ENCODE peak calls at places on chromosomes 4 and X, in ten cellular contexts. One of them, this sample, is unnamed.

GRCh38 chr4:156654410-156654809 is 317.2 kb downstream of the PDGFC start:
- DNase-seq in right lobe of liver: no peak
- DNase-seq in ovary: no peak
- DNase-seq in GM12878: no peak
- DNase-seq in IMR-90: no peak
- DNase-seq in body of pancreas: no peak
- DNase-seq in heart left ventricle: no peak
- DNase-seq in stomach: no peak
- DNase-seq in upper lobe of left lung: no peak
- DNase-seq in thyroid gland: no peak
- DNase-seq in this sample: no peak

GRCh38 chr4:112516076-112516385 is at the start of gene NEUROG2:
- DNase-seq in upper lobe of left lung: no peak
- DNase-seq in IMR-90: no peak
- DNase-seq in stomach: no peak
- DNase-seq in body of pancreas: no peak
- DNase-seq in right lobe of liver: no peak
- DNase-seq in GM12878: no peak
- DNase-seq in ovary: no peak
- DNase-seq in heart left ventricle: no peak
- DNase-seq in thyroid gland: no peak
- DNase-seq in this sample: no peak

GRCh38 chr4:153988446-153988845 is 199.6 kb upstream of the SFRP2 start:
- DNase-seq in thyroid gland: no peak
- DNase-seq in heart left ventricle: no peak
- DNase-seq in ovary: no peak
- DNase-seq in upper lobe of left lung: no peak
- DNase-seq in body of pancreas: no peak
- DNase-seq in IMR-90: no peak
- DNase-seq in right lobe of liver: no peak
- DNase-seq in GM12878: no peak
- DNase-seq in stomach: no peak
- DNase-seq in this sample: no peak

GRCh38 chr4:5365071-5366008 is 314.1 kb downstream of the STK32B start:
- DNase-seq in body of pancreas: peak; percentile 54
- DNase-seq in GM12878: peak; percentile 7
- DNase-seq in upper lobe of left lung: no peak
- DNase-seq in ovary: no peak
- DNase-seq in IMR-90: peak; percentile 97
- DNase-seq in thyroid gland: no peak
- DNase-seq in right lobe of liver: no peak
- DNase-seq in heart left ventricle: no peak
- DNase-seq in stomach: peak; percentile 35
- DNase-seq in this sample: peak; percentile 75

GRCh38 chr4:83255584-83255983 is 29.0 kb downstream of the COQ2 start:
- DNase-seq in body of pancreas: no peak
- DNase-seq in IMR-90: peak; percentile 76
- DNase-seq in heart left ventricle: no peak
- DNase-seq in GM12878: no peak
- DNase-seq in stomach: no peak
- DNase-seq in upper lobe of left lung: no peak
- DNase-seq in right lobe of liver: no peak
- DNase-seq in ovary: no peak
- DNase-seq in thyroid gland: no peak
- DNase-seq in this sample: no peak

GRCh38 chr4:55312491-55313101 is 33.4 kb upstream of the SRD5A3 start:
- DNase-seq in GM12878: no peak
- DNase-seq in thyroid gland: peak; percentile 11
- DNase-seq in IMR-90: peak; percentile 58
- DNase-seq in body of pancreas: peak; percentile 54
- DNase-seq in ovary: no peak
- DNase-seq in upper lobe of left lung: peak; percentile 46
- DNase-seq in heart left ventricle: no peak
- DNase-seq in stomach: peak; percentile 34
- DNase-seq in right lobe of liver: no peak
- DNase-seq in this sample: peak; percentile 85

GRCh38 chr4:88765729-88766128 is 68.1 kb upstream of the NAP1L5 start:
- DNase-seq in ovary: no peak
- DNase-seq in heart left ventricle: peak; percentile 64
- DNase-seq in IMR-90: peak; percentile 84
- DNase-seq in thyroid gland: peak; percentile 83
- DNase-seq in GM12878: no peak
- DNase-seq in upper lobe of left lung: no peak
- DNase-seq in stomach: no peak
- DNase-seq in right lobe of liver: no peak
- DNase-seq in body of pancreas: peak; percentile 22
- DNase-seq in this sample: no peak

GRCh38 chr4:48388504-48389154 is 47.3 kb downstream of the SLAIN2 start:
- DNase-seq in IMR-90: peak; percentile 74
- DNase-seq in heart left ventricle: no peak
- DNase-seq in body of pancreas: no peak
- DNase-seq in right lobe of liver: no peak
- DNase-seq in thyroid gland: no peak
- DNase-seq in stomach: no peak
- DNase-seq in GM12878: no peak
- DNase-seq in ovary: no peak
- DNase-seq in upper lobe of left lung: no peak
- DNase-seq in this sample: no peak

GRCh38 chr4:184416913-184417734 is 57.2 kb downstream of the IRF2 start:
- DNase-seq in right lobe of liver: peak; percentile 29
- DNase-seq in heart left ventricle: no peak
- DNase-seq in upper lobe of left lung: no peak
- DNase-seq in ovary: no peak
- DNase-seq in stomach: no peak
- DNase-seq in body of pancreas: no peak
- DNase-seq in IMR-90: peak; percentile 14
- DNase-seq in thyroid gland: no peak
- DNase-seq in GM12878: peak; percentile 48
- DNase-seq in this sample: no peak

GRCh38 chr4:158020734-158021346 is 152.0 kb downstream of the GASK1B start:
- DNase-seq in heart left ventricle: no peak
- DNase-seq in GM12878: no peak
- DNase-seq in stomach: no peak
- DNase-seq in thyroid gland: no peak
- DNase-seq in IMR-90: peak; percentile 95
- DNase-seq in right lobe of liver: no peak
- DNase-seq in body of pancreas: no peak
- DNase-seq in ovary: no peak
- DNase-seq in upper lobe of left lung: no peak
- DNase-seq in this sample: no peak

GRCh38 chr4:11724731-11725130 is 296.0 kb upstream of the HS3ST1 start:
- DNase-seq in thyroid gland: no peak
- DNase-seq in stomach: no peak
- DNase-seq in heart left ventricle: no peak
- DNase-seq in IMR-90: peak; percentile 82
- DNase-seq in upper lobe of left lung: no peak
- DNase-seq in GM12878: no peak
- DNase-seq in ovary: no peak
- DNase-seq in right lobe of liver: no peak
- DNase-seq in body of pancreas: no peak
- DNase-seq in this sample: no peak

GRCh38 chr4:25773358-25773757 is 89.4 kb downstream of the SEL1L3 start:
- DNase-seq in body of pancreas: no peak
- DNase-seq in heart left ventricle: no peak
- DNase-seq in IMR-90: no peak
- DNase-seq in upper lobe of left lung: no peak
- DNase-seq in stomach: no peak
- DNase-seq in ovary: no peak
- DNase-seq in GM12878: no peak
- DNase-seq in thyroid gland: no peak
- DNase-seq in right lobe of liver: no peak
- DNase-seq in this sample: no peak

GRCh38 chr4:25770844-25771243 is 91.9 kb downstream of the SEL1L3 start:
- DNase-seq in heart left ventricle: no peak
- DNase-seq in thyroid gland: no peak
- DNase-seq in stomach: no peak
- DNase-seq in upper lobe of left lung: no peak
- DNase-seq in ovary: no peak
- DNase-seq in GM12878: no peak
- DNase-seq in right lobe of liver: no peak
- DNase-seq in body of pancreas: no peak
- DNase-seq in IMR-90: no peak
- DNase-seq in this sample: no peak

GRCh38 chr4:25769251-25769650 is 93.5 kb downstream of the SEL1L3 start:
- DNase-seq in ovary: no peak
- DNase-seq in right lobe of liver: no peak
- DNase-seq in stomach: no peak
- DNase-seq in thyroid gland: no peak
- DNase-seq in body of pancreas: no peak
- DNase-seq in GM12878: no peak
- DNase-seq in IMR-90: peak; percentile 84
- DNase-seq in upper lobe of left lung: no peak
- DNase-seq in heart left ventricle: no peak
- DNase-seq in this sample: peak; percentile 36

GRCh38 chr4:25771672-25772071 is 91.1 kb downstream of the SEL1L3 start:
- DNase-seq in GM12878: no peak
- DNase-seq in right lobe of liver: no peak
- DNase-seq in upper lobe of left lung: no peak
- DNase-seq in stomach: no peak
- DNase-seq in ovary: no peak
- DNase-seq in heart left ventricle: no peak
- DNase-seq in thyroid gland: no peak
- DNase-seq in IMR-90: no peak
- DNase-seq in body of pancreas: no peak
- DNase-seq in this sample: no peak

GRCh38 chr4:25767877-25768475 is 94.8 kb downstream of the SEL1L3 start:
- DNase-seq in upper lobe of left lung: peak; percentile 63
- DNase-seq in ovary: peak; percentile 53
- DNase-seq in IMR-90: peak; percentile 79
- DNase-seq in stomach: peak; percentile 42
- DNase-seq in heart left ventricle: no peak
- DNase-seq in right lobe of liver: peak; percentile 34
- DNase-seq in GM12878: no peak
- DNase-seq in body of pancreas: peak; percentile 41
- DNase-seq in thyroid gland: peak; percentile 58
- DNase-seq in this sample: peak; percentile 25
- H3K4me3 ChIP-seq in upper lobe of left lung: no peak overlapping the region
- H3K4me3 ChIP-seq in ovary: no peak overlapping the region
- H3K4me3 ChIP-seq in IMR-90: no peak overlapping the region
- H3K4me3 ChIP-seq in stomach: no peak overlapping the region
- H3K4me3 ChIP-seq in heart left ventricle: no peak overlapping the region
- H3K4me3 ChIP-seq in right lobe of liver: no peak overlapping the region
- H3K4me3 ChIP-seq in GM12878: no peak overlapping the region
- H3K4me3 ChIP-seq in body of pancreas: no peak overlapping the region
- H3K4me3 ChIP-seq in thyroid gland: no peak overlapping the region
- H3K4me3 ChIP-seq in this sample: no peak overlapping the region

GRCh38 chrX:55451990-55452824 is at the start of gene MAGEH1:
- DNase-seq in ovary: peak; percentile 79
- DNase-seq in body of pancreas: peak; percentile 82
- DNase-seq in stomach: peak; percentile 81
- DNase-seq in GM12878: peak; percentile 55
- DNase-seq in heart left ventricle: peak; percentile 88
- DNase-seq in right lobe of liver: peak; percentile 76
- DNase-seq in thyroid gland: peak; percentile 81
- DNase-seq in upper lobe of left lung: peak; percentile 85
- DNase-seq in IMR-90: peak; percentile 79
- DNase-seq in this sample: peak; percentile 94
- TF ChIP-seq POLR2A in ovary: no peak
- TF ChIP-seq POLR2A in body of pancreas: peak; percentile 24
- TF ChIP-seq POLR2A in stomach: no peak
- TF ChIP-seq POLR2A in GM12878: peak; percentile 83
- TF ChIP-seq POLR2A in heart left ventricle: peak; percentile 51
- TF ChIP-seq POLR2A in right lobe of liver: no peak
- TF ChIP-seq POLR2A in thyroid gland: no peak
- TF ChIP-seq POLR2A in upper lobe of left lung: peak; percentile 50
- TF ChIP-seq POLR2A in IMR-90: peak; percentile 65
- TF ChIP-seq POLR2A in this sample: no peak

GRCh38 chr4:42148453-42148852 is 4.0 kb downstream of the BEND4 start:
- DNase-seq in ovary: no peak
- DNase-seq in GM12878: no peak
- DNase-seq in right lobe of liver: no peak
- DNase-seq in body of pancreas: no peak
- DNase-seq in thyroid gland: no peak
- DNase-seq in stomach: no peak
- DNase-seq in heart left ventricle: no peak
- DNase-seq in IMR-90: no peak
- DNase-seq in upper lobe of left lung: no peak
- DNase-seq in this sample: no peak

GRCh38 chr4:42150653-42151567 is 1.5 kb downstream of the BEND4 start:
- DNase-seq in IMR-90: no peak
- DNase-seq in heart left ventricle: peak; percentile 62
- DNase-seq in body of pancreas: no peak
- DNase-seq in upper lobe of left lung: no peak
- DNase-seq in ovary: no peak
- DNase-seq in GM12878: no peak
- DNase-seq in right lobe of liver: no peak
- DNase-seq in thyroid gland: no peak
- DNase-seq in stomach: no peak
- DNase-seq in this sample: no peak

GRCh38 chr4:42149004-42149403 is 3.5 kb downstream of the BEND4 start:
- DNase-seq in GM12878: no peak
- DNase-seq in thyroid gland: no peak
- DNase-seq in body of pancreas: no peak
- DNase-seq in heart left ventricle: no peak
- DNase-seq in IMR-90: no peak
- DNase-seq in right lobe of liver: no peak
- DNase-seq in ovary: no peak
- DNase-seq in stomach: no peak
- DNase-seq in upper lobe of left lung: no peak
- DNase-seq in this sample: no peak

GRCh38 chr4:42151568-42152506 is 618 bp downstream of the BEND4 start:
- DNase-seq in IMR-90: no peak
- DNase-seq in stomach: peak; percentile 30
- DNase-seq in right lobe of liver: peak; percentile 22
- DNase-seq in body of pancreas: no peak
- DNase-seq in upper lobe of left lung: no peak
- DNase-seq in GM12878: no peak
- DNase-seq in thyroid gland: no peak
- DNase-seq in ovary: no peak
- DNase-seq in heart left ventricle: no peak
- DNase-seq in this sample: no peak

GRCh38 chr4:42152507-42153504 is at the start of gene BEND4:
- DNase-seq in GM12878: no peak
- DNase-seq in ovary: no peak
- DNase-seq in stomach: no peak
- DNase-seq in heart left ventricle: no peak
- DNase-seq in body of pancreas: no peak
- DNase-seq in right lobe of liver: no peak
- DNase-seq in upper lobe of left lung: no peak
- DNase-seq in IMR-90: no peak
- DNase-seq in thyroid gland: no peak
- DNase-seq in this sample: no peak
- H3K4me3 ChIP-seq in GM12878: peak within 1 kb of the TSS; percentile 66
- H3K4me3 ChIP-seq in ovary: peak within 1 kb of the TSS; percentile 17
- H3K4me3 ChIP-seq in stomach: peak within 1 kb of the TSS; percentile 47
- H3K4me3 ChIP-seq in heart left ventricle: peak within 1 kb of the TSS; percentile 56
- H3K4me3 ChIP-seq in body of pancreas: no peak within 1 kb of the TSS
- H3K4me3 ChIP-seq in right lobe of liver: peak within 1 kb of the TSS; percentile 38
- H3K4me3 ChIP-seq in upper lobe of left lung: peak within 1 kb of the TSS; percentile 64
- H3K4me3 ChIP-seq in IMR-90: peak within 1 kb of the TSS; percentile 38
- H3K4me3 ChIP-seq in thyroid gland: peak within 1 kb of the TSS; percentile 28
- H3K4me3 ChIP-seq in this sample: no peak within 1 kb of the TSS

DNA sequence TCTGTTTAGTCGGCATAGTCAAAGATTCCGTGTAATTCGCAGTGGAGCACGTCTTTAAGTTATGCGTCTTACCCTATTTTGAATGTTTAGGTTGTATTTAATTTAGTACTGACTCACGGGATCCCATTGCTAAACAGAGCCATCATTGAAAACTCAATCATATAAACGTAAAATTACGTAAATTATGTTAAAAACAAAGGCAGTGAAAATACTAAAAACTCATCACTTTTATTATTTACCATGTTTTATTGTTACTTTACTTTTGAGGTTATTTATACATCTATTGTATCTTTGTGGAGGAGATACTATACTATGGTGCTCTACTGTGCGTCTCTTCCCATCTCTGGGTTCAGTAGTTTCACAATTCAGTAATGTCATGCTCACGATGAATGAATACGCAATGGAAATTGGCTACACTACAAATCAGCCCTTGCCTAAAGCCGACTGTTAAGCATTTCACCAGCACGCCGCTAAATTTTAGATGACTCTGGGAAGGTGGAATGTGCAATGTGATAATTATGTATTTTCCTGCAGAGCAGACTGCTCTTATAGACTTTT is 944 bp downstream of the FUNDC2 start:
- DNase-seq in GM12878: no peak
- DNase-seq in body of pancreas: peak; percentile 30
- DNase-seq in IMR-90: peak; percentile 70
- DNase-seq in ovary: no peak
- DNase-seq in stomach: no peak
- DNase-seq in upper lobe of left lung: peak; percentile 21
- DNase-seq in heart left ventricle: no peak
- DNase-seq in right lobe of liver: no peak
- DNase-seq in thyroid gland: peak; percentile 5
- DNase-seq in this sample: no peak
- TF ChIP-seq POLR2A in GM12878: no peak
- TF ChIP-seq POLR2A in body of pancreas: no peak
- TF ChIP-seq POLR2A in IMR-90: peak; percentile 44
- TF ChIP-seq POLR2A in ovary: peak; percentile 74
- TF ChIP-seq POLR2A in stomach: no peak
- TF ChIP-seq POLR2A in upper lobe of left lung: no peak
- TF ChIP-seq POLR2A in heart left ventricle: no peak
- TF ChIP-seq POLR2A in right lobe of liver: peak; percentile 84
- TF ChIP-seq POLR2A in thyroid gland: no peak
- TF ChIP-seq POLR2A in this sample: no peak

This sample was measured in lower leg skin.